ENCODE peak calls at places on chromosomes 12 and 14, in six cellular contexts. One of them, this sample, is unnamed.

GRCh38 chr12:16350682-16351081 is 3.2 kb downstream of the MGST1 start:
- DNase-seq in PC-3: peak; percentile 95
- DNase-seq in SJSA1: no peak
- DNase-seq in left lung: peak; percentile 57
- DNase-seq in IMR-90: peak; percentile 97
- DNase-seq in body of pancreas: peak; percentile 65
- DNase-seq in this sample: no peak

GRCh38 chr12:57235012-57235727 is 5.7 kb downstream of the SHMT2 start:
- DNase-seq in PC-3: no peak
- DNase-seq in SJSA1: no peak
- DNase-seq in left lung: no peak
- DNase-seq in IMR-90: peak; percentile 60
- DNase-seq in body of pancreas: peak; percentile 50
- DNase-seq in this sample: no peak

GRCh38 chr12:92439397-92439779 is 263.4 kb upstream of the PLEKHG7 start:
- DNase-seq in PC-3: peak; percentile 69
- DNase-seq in SJSA1: no peak
- DNase-seq in left lung: no peak
- DNase-seq in IMR-90: peak; percentile 31
- DNase-seq in body of pancreas: no peak
- DNase-seq in this sample: no peak

GRCh38 chr12:79662046-79662811 is 28.5 kb downstream of the PAWR start:
- DNase-seq in PC-3: no peak
- DNase-seq in SJSA1: no peak
- DNase-seq in left lung: no peak
- DNase-seq in IMR-90: peak; percentile 45
- DNase-seq in body of pancreas: no peak
- DNase-seq in this sample: no peak

GRCh38 chr12:23055004-23055403 is 430.0 kb downstream of the ETNK1 start:
- DNase-seq in PC-3: peak; percentile 23
- DNase-seq in SJSA1: no peak
- DNase-seq in left lung: no peak
- DNase-seq in IMR-90: peak; percentile 7
- DNase-seq in body of pancreas: no peak
- DNase-seq in this sample: peak; percentile 19

GRCh38 chr12:128976120-128976519 is 122.8 kb downstream of the GLT1D1 start:
- DNase-seq in PC-3: peak; percentile 13
- DNase-seq in SJSA1: no peak
- DNase-seq in left lung: peak; percentile 42
- DNase-seq in IMR-90: no peak
- DNase-seq in body of pancreas: peak; percentile 33
- DNase-seq in this sample: peak; percentile 40

GRCh38 chr12:131101703-131102492 is 148.2 kb downstream of the ADGRD1 start:
- DNase-seq in PC-3: no peak
- DNase-seq in SJSA1: no peak
- DNase-seq in left lung: peak; percentile 29
- DNase-seq in IMR-90: no peak
- DNase-seq in body of pancreas: no peak
- DNase-seq in this sample: no peak

GRCh38 chr12:3042394-3042793 is 34.8 kb upstream of the TSPAN9 start:
- DNase-seq in PC-3: no peak
- DNase-seq in SJSA1: no peak
- DNase-seq in left lung: no peak
- DNase-seq in IMR-90: no peak
- DNase-seq in body of pancreas: peak; percentile 48
- DNase-seq in this sample: no peak

GRCh38 chr14:77206261-77206824 is 24.7 kb downstream of the TMEM63C start:
- DNase-seq in PC-3: no peak
- DNase-seq in SJSA1: no peak
- DNase-seq in left lung: no peak
- DNase-seq in IMR-90: no peak
- DNase-seq in body of pancreas: no peak
- DNase-seq in this sample: no peak

GRCh38 chr14:52706286-52706685 is 714 bp upstream of the PSMC6 start:
- DNase-seq in PC-3: peak; percentile 56
- DNase-seq in SJSA1: no peak
- DNase-seq in left lung: no peak
- DNase-seq in IMR-90: peak; percentile 10
- DNase-seq in body of pancreas: no peak
- DNase-seq in this sample: no peak

GRCh38 chr12:70307868-70308267 is 58.2 kb upstream of the KCNMB4 start:
- DNase-seq in PC-3: no peak
- DNase-seq in SJSA1: no peak
- DNase-seq in left lung: no peak
- DNase-seq in IMR-90: no peak
- DNase-seq in body of pancreas: no peak
- DNase-seq in this sample: no peak

GRCh38 chr14:90060312-90060964 is 1.4 kb upstream of the KCNK13 start:
- DNase-seq in PC-3: peak; percentile 65
- DNase-seq in SJSA1: peak; percentile 60
- DNase-seq in left lung: peak; percentile 37
- DNase-seq in IMR-90: peak; percentile 51
- DNase-seq in body of pancreas: peak; percentile 29
- DNase-seq in this sample: peak; percentile 42

GRCh38 chr12:56840922-56841321 is 77.8 kb downstream of the HSD17B6 start:
- DNase-seq in PC-3: peak; percentile 24
- DNase-seq in SJSA1: no peak
- DNase-seq in left lung: no peak
- DNase-seq in IMR-90: peak; percentile 18
- DNase-seq in body of pancreas: no peak
- DNase-seq in this sample: no peak

GRCh38 chr14:35932659-35933159 is 106.6 kb downstream of the BRMS1L start:
- DNase-seq in PC-3: peak; percentile 21
- DNase-seq in SJSA1: no peak
- DNase-seq in left lung: no peak
- DNase-seq in IMR-90: no peak
- DNase-seq in body of pancreas: no peak
- DNase-seq in this sample: no peak

GRCh38 chr12:25249951-25250738 is 584 bp downstream of the KRAS start:
- DNase-seq in PC-3: no peak
- DNase-seq in SJSA1: peak; percentile 33
- DNase-seq in left lung: peak; percentile 75
- DNase-seq in IMR-90: peak; percentile 20
- DNase-seq in body of pancreas: peak; percentile 52
- DNase-seq in this sample: peak; percentile 69

GRCh38 chr14:58104808-58105207 is 47.2 kb downstream of the ARMH4 start:
- DNase-seq in PC-3: peak; percentile 100
- DNase-seq in SJSA1: peak; percentile 68
- DNase-seq in left lung: no peak
- DNase-seq in IMR-90: peak; percentile 86
- DNase-seq in body of pancreas: no peak
- DNase-seq in this sample: no peak

GRCh38 chr12:4786795-4787194 is 66.6 kb downstream of the GALNT8 start:
- DNase-seq in PC-3: no peak
- DNase-seq in SJSA1: no peak
- DNase-seq in left lung: no peak
- DNase-seq in IMR-90: no peak
- DNase-seq in body of pancreas: no peak
- DNase-seq in this sample: no peak

GRCh38 chr14:91685600-91685999 is 46.3 kb downstream of the CATSPERB start:
- DNase-seq in PC-3: no peak
- DNase-seq in SJSA1: no peak
- DNase-seq in left lung: no peak
- DNase-seq in IMR-90: no peak
- DNase-seq in body of pancreas: no peak
- DNase-seq in this sample: no peak

GRCh38 chr12:4190376-4191063 is 83.0 kb upstream of the CCND2 start:
- DNase-seq in PC-3: no peak
- DNase-seq in SJSA1: no peak
- DNase-seq in left lung: no peak
- DNase-seq in IMR-90: no peak
- DNase-seq in body of pancreas: no peak
- DNase-seq in this sample: no peak

GRCh38 chr14:39430762-39431415 is 1.3 kb downstream of the FBXO33 start:
- DNase-seq in PC-3: no peak
- DNase-seq in SJSA1: peak; percentile 12
- DNase-seq in left lung: no peak
- DNase-seq in IMR-90: peak; percentile 13
- DNase-seq in body of pancreas: no peak
- DNase-seq in this sample: no peak

GRCh38 chr14:103007555-103007954 is 49.8 kb downstream of the CDC42BPB start:
- DNase-seq in PC-3: no peak
- DNase-seq in SJSA1: no peak
- DNase-seq in left lung: no peak
- DNase-seq in IMR-90: no peak
- DNase-seq in body of pancreas: no peak
- DNase-seq in this sample: no peak

GRCh38 chr14:105473677-105474477 is 744 bp upstream of the CRIP2 start:
- DNase-seq in PC-3: peak; percentile 89
- DNase-seq in SJSA1: peak; percentile 51
- DNase-seq in left lung: peak; percentile 95
- DNase-seq in IMR-90: peak; percentile 78
- DNase-seq in body of pancreas: peak; percentile 90
- DNase-seq in this sample: peak; percentile 81

GRCh38 chr14:88245321-88245720 is 77.7 kb downstream of the KCNK10 start:
- DNase-seq in PC-3: peak; percentile 23
- DNase-seq in SJSA1: no peak
- DNase-seq in left lung: no peak
- DNase-seq in IMR-90: no peak
- DNase-seq in body of pancreas: no peak
- DNase-seq in this sample: no peak

GRCh38 chr12:28872654-28873268 is 276.3 kb upstream of the FAR2 start:
- DNase-seq in PC-3: peak; percentile 100
- DNase-seq in SJSA1: peak; percentile 13
- DNase-seq in left lung: peak; percentile 39
- DNase-seq in IMR-90: peak; percentile 67
- DNase-seq in body of pancreas: peak; percentile 53
- DNase-seq in this sample: peak; percentile 42

GRCh38 chr12:49198431-49199155 is 9.7 kb upstream of the TUBA1A start:
- DNase-seq in PC-3: peak; percentile 84
- DNase-seq in SJSA1: peak; percentile 77
- DNase-seq in left lung: peak; percentile 55
- DNase-seq in IMR-90: peak; percentile 94
- DNase-seq in body of pancreas: no peak
- DNase-seq in this sample: no peak

GRCh38 chr14:94462219-94462551 is 9.6 kb upstream of the SERPINA11 start:
- DNase-seq in PC-3: no peak
- DNase-seq in SJSA1: no peak
- DNase-seq in left lung: no peak
- DNase-seq in IMR-90: no peak
- DNase-seq in body of pancreas: no peak
- DNase-seq in this sample: no peak

GRCh38 chr12:106342397-106343212 is 14.9 kb upstream of the POLR3B start:
- DNase-seq in PC-3: peak; percentile 85
- DNase-seq in SJSA1: peak; percentile 48
- DNase-seq in left lung: peak; percentile 77
- DNase-seq in IMR-90: peak; percentile 75
- DNase-seq in body of pancreas: peak; percentile 60
- DNase-seq in this sample: peak; percentile 67

GRCh38 chr14:51620036-51620435 is 31.7 kb upstream of the FRMD6 start:
- DNase-seq in PC-3: no peak
- DNase-seq in SJSA1: no peak
- DNase-seq in left lung: no peak
- DNase-seq in IMR-90: no peak
- DNase-seq in body of pancreas: no peak
- DNase-seq in this sample: no peak

GRCh38 chr12:3315201-3315661 is 175.8 kb upstream of the PRMT8 start:
- DNase-seq in PC-3: peak; percentile 97
- DNase-seq in SJSA1: no peak
- DNase-seq in left lung: no peak
- DNase-seq in IMR-90: peak; percentile 81
- DNase-seq in body of pancreas: peak; percentile 92
- DNase-seq in this sample: no peak

GRCh38 chr14:89187501-89187900 is 229.5 kb downstream of the FOXN3 start:
- DNase-seq in PC-3: no peak
- DNase-seq in SJSA1: no peak
- DNase-seq in left lung: no peak
- DNase-seq in IMR-90: no peak
- DNase-seq in body of pancreas: no peak
- DNase-seq in this sample: no peak

GRCh38 chr12:49233842-49234526 is 30.9 kb upstream of the TUBA1C start:
- DNase-seq in PC-3: no peak
- DNase-seq in SJSA1: no peak
- DNase-seq in left lung: peak; percentile 86
- DNase-seq in IMR-90: no peak
- DNase-seq in body of pancreas: peak; percentile 16
- DNase-seq in this sample: peak; percentile 37

DNA sequence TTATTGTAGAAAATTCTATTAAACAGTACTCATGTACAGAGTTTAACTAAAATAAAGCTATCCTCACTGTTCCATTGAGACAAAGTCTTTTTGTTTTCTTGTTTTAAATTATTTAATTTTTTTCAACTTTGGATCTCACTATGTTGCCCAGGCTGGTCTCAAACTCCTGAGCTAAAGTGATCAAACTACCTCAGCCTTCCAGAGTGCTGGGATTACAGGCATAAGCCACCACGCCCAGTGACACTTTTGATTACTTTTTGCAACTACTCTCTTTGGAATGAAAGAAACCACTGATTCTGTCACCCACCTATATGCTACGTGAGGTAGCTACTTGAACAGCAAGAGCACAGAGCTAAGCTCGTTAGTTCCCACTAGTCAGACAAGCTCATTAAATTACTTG is 17.1 kb downstream of the ZFC3H1 start:
- DNase-seq in PC-3: no peak
- DNase-seq in SJSA1: no peak
- DNase-seq in left lung: no peak
- DNase-seq in IMR-90: no peak
- DNase-seq in body of pancreas: no peak
- DNase-seq in this sample: no peak
- H3K36me3 ChIP-seq in PC-3: peaks cover 51% of the 10 kb centered on the region
- H3K36me3 ChIP-seq in SJSA1: peaks cover 94% of the 10 kb centered on the region
- H3K36me3 ChIP-seq in left lung: peaks cover 85% of the 10 kb centered on the region
- H3K36me3 ChIP-seq in IMR-90: peaks cover 48% of the 10 kb centered on the region
- H3K36me3 ChIP-seq in body of pancreas: peaks cover 26% of the 10 kb centered on the region
- H3K36me3 ChIP-seq in this sample: peaks cover 7% of the 10 kb centered on the region

DNA sequence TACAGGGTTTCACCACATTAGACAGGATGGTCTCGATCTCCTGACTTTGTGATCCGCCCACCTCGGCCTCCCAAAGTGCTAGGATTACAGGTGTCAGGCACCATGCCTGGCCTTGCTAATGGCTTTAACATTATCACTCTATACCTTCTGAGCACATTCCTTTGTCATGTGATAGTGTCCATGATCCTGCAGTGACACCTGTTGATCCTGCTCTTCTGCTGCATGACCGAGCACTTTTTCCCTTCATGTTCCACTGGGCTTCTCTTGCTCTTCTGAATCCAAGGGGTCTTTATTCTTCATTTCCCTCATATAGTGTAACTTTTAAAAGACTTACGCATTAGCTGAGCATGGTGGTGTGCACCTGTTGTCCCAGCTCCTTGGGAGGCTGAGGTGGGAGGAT is 11.6 kb downstream of the ZNF268 start:
- DNase-seq in PC-3: no peak
- DNase-seq in SJSA1: no peak
- DNase-seq in left lung: no peak
- DNase-seq in IMR-90: no peak
- DNase-seq in body of pancreas: no peak
- DNase-seq in this sample: no peak
- H3K9me3 ChIP-seq in PC-3: no peaks in the 10 kb centered on the region
- H3K9me3 ChIP-seq in SJSA1: peaks cover 18% of the 10 kb centered on the region
- H3K9me3 ChIP-seq in left lung: peaks cover 92% of the 10 kb centered on the region
- H3K9me3 ChIP-seq in IMR-90: peaks cover 69% of the 10 kb centered on the region
- H3K9me3 ChIP-seq in body of pancreas: no peaks in the 10 kb centered on the region
- H3K9me3 ChIP-seq in this sample: no peaks in the 10 kb centered on the region

GRCh38 chr14:100060766-100061165 is 4.5 kb upstream of the EVL start:
- DNase-seq in PC-3: no peak
- DNase-seq in SJSA1: no peak
- DNase-seq in left lung: no peak
- DNase-seq in IMR-90: no peak
- DNase-seq in body of pancreas: no peak
- DNase-seq in this sample: no peak
- H3K4me1 ChIP-seq in PC-3: peaks cover 21% of the 10 kb centered on the region
- H3K4me1 ChIP-seq in SJSA1: no peaks in the 10 kb centered on the region
- H3K4me1 ChIP-seq in left lung: peaks cover 9% of the 10 kb centered on the region
- H3K4me1 ChIP-seq in IMR-90: peaks cover 2% of the 10 kb centered on the region
- H3K4me1 ChIP-seq in body of pancreas: no peaks in the 10 kb centered on the region
- H3K4me1 ChIP-seq in this sample: no peaks in the 10 kb centered on the region

GRCh38 chr12:114679942-114680341 is 4.0 kb downstream of the TBX3 start:
- DNase-seq in PC-3: peak; percentile 34
- DNase-seq in SJSA1: no peak
- DNase-seq in left lung: no peak
- DNase-seq in IMR-90: no peak
- DNase-seq in body of pancreas: no peak
- DNase-seq in this sample: no peak
- H3K36me3 ChIP-seq in PC-3: peaks cover 67% of the 10 kb centered on the region
- H3K36me3 ChIP-seq in SJSA1: peaks cover 78% of the 10 kb centered on the region
- H3K36me3 ChIP-seq in left lung: no peaks in the 10 kb centered on the region
- H3K36me3 ChIP-seq in IMR-90: peaks cover 45% of the 10 kb centered on the region
- H3K36me3 ChIP-seq in body of pancreas: no peaks in the 10 kb centered on the region
- H3K36me3 ChIP-seq in this sample: no peaks in the 10 kb centered on the region